ENCODE peak calls at places on chromosomes 4 and X, in ten cellular contexts. J is BE2C, Y is hepatocyte, T is lower lobe of right lung, Q is suprapubic skin, I is right atrium auricular region, C is PC-9, Z is Peyer's patch, G is cardiac muscle cell, X is mucosa of descending colon. S is an unnamed sample.
A peak's percentile ranks its signal among the peaks of the same experiment; 100 is the strongest.

GRCh38 chr4:168486961-168487820 is 6.9 kb upstream of the DDX60L start:
- DNase-seq in J (no peak), Y (peak; percentile 26), T (no peak), Q (no peak), I (no peak), C (peak; percentile 89), Z (no peak), G (peak; percentile 37), X (no peak), S (no peak)

GRCh38 chr4:83631066-83631465 is 95.2 kb downstream of the GPAT3 start:
- DNase-seq in J (no peak), Y (peak; percentile 48), T (no peak), Q (no peak), I (no peak), C (no peak), Z (no peak), G (peak; percentile 62), X (no peak), S (no peak)

GRCh38 chr4:176044589-176044951 is 21.1 kb upstream of the WDR17 start:
- DNase-seq in J (no peak), Y (peak; percentile 8), T (no peak), Q (no peak), I (no peak), C (no peak), Z (no peak), G (peak; percentile 10), X (no peak), S (no peak)

GRCh38 chr4:145298885-145299284 is 118.5 kb upstream of the OTUD4 start:
- DNase-seq in J (no peak), Y (no peak), T (no peak), Q (no peak), I (no peak), C (no peak), Z (no peak), G (no peak), X (no peak), S (no peak)

GRCh38 chr4:154551872-154552686 is 1.9 kb upstream of the PLRG1 start:
- DNase-seq in J (peak; percentile 72), Y (peak; percentile 86), T (peak; percentile 74), Q (peak; percentile 86), I (peak; percentile 88), C (peak; percentile 68), Z (peak; percentile 70), G (peak; percentile 87), X (peak; percentile 66), S (peak; percentile 6)

GRCh38 chr4:8260656-8261111 is 8.9 kb upstream of the HTRA3 start:
- DNase-seq in J (peak; percentile 55), Y (peak; percentile 60), T (no peak), Q (no peak), I (no peak), C (no peak), Z (no peak), G (peak; percentile 70), X (no peak), S (no peak)

GRCh38 chr4:108931926-108932325 is 169.1 kb upstream of the ETNPPL start:
- DNase-seq in J (no peak), Y (no peak), T (no peak), Q (no peak), I (no peak), C (no peak), Z (no peak), G (no peak), X (no peak), S (no peak)

GRCh38 chr4:1616574-1616964 is 67.5 kb downstream of the FAM53A start:
- DNase-seq in J (no peak), Y (no peak), T (no peak), Q (no peak), I (no peak), C (no peak), Z (no peak), G (no peak), X (no peak), S (no peak)

GRCh38 chrX:139299309-139299708 is 231.2 kb upstream of the F9 start:
- DNase-seq in J (no peak), Y (no peak), T (no peak), Q (no peak), I (no peak), C (no peak), Z (no peak), G (no peak), X (no peak), S (no peak)

GRCh38 chr4:30283336-30283735 is 436.8 kb upstream of the PCDH7 start:
- DNase-seq in J (no peak), Y (no peak), T (no peak), Q (no peak), I (no peak), C (no peak), Z (no peak), G (no peak), X (no peak), S (no peak)
- H3K9me3 ChIP-seq in J (no peaks in the 10 kb centered on the region), Y (no peaks in the 10 kb centered on the region), T (no peaks in the 10 kb centered on the region), Q (no peaks in the 10 kb centered on the region), I (no peaks in the 10 kb centered on the region), C (no peaks in the 10 kb centered on the region), Z (no peaks in the 10 kb centered on the region), G (no peaks in the 10 kb centered on the region), X (peaks cover 27% of the 10 kb centered on the region), S (no peaks in the 10 kb centered on the region)

GRCh38 chr4:165493359-165493758 is 114.6 kb downstream of the CPE start:
- DNase-seq in J (peak; percentile 71), Y (peak; percentile 88), T (peak; percentile 69), Q (peak; percentile 84), I (peak; percentile 71), C (no peak), Z (peak; percentile 82), G (peak; percentile 88), X (peak; percentile 56), S (no peak)
- H3K9me3 ChIP-seq in J (no peaks in the 10 kb centered on the region), Y (no peaks in the 10 kb centered on the region), T (no peaks in the 10 kb centered on the region), Q (no peaks in the 10 kb centered on the region), I (no peaks in the 10 kb centered on the region), C (no peaks in the 10 kb centered on the region), Z (no peaks in the 10 kb centered on the region), G (no peaks in the 10 kb centered on the region), X (no peaks in the 10 kb centered on the region), S (no peaks in the 10 kb centered on the region)

GRCh38 chr4:118047043-118047442 is 12.8 kb downstream of the NDST3 start:
- DNase-seq in J (no peak), Y (no peak), T (no peak), Q (no peak), I (no peak), C (no peak), Z (no peak), G (no peak), X (no peak), S (no peak)
- H3K9me3 ChIP-seq in J (no peaks in the 10 kb centered on the region), Y (peaks cover 8% of the 10 kb centered on the region), T (peaks cover 4% of the 10 kb centered on the region), Q (peaks cover 10% of the 10 kb centered on the region), I (peaks cover 27% of the 10 kb centered on the region), C (no peaks in the 10 kb centered on the region), Z (no peaks in the 10 kb centered on the region), G (no peaks in the 10 kb centered on the region), X (no peaks in the 10 kb centered on the region), S (peaks cover 5% of the 10 kb centered on the region)

GRCh38 chr4:141501395-141501794 is 135.0 kb upstream of the IL15 start:
- DNase-seq in J (no peak), Y (no peak), T (no peak), Q (no peak), I (no peak), C (no peak), Z (no peak), G (peak; percentile 17), X (no peak), S (no peak)

GRCh38 chr4:141502755-141503154 is 133.6 kb upstream of the IL15 start:
- DNase-seq in J (peak; percentile 49), Y (no peak), T (no peak), Q (no peak), I (no peak), C (no peak), Z (no peak), G (no peak), X (no peak), S (no peak)

GRCh38 chr4:141501931-141502330 is 134.5 kb upstream of the IL15 start:
- DNase-seq in J (no peak), Y (no peak), T (no peak), Q (no peak), I (no peak), C (no peak), Z (no peak), G (peak; percentile 52), X (no peak), S (no peak)

GRCh38 chr4:141497627-141498026 is 138.8 kb upstream of the IL15 start:
- DNase-seq in J (no peak), Y (no peak), T (no peak), Q (no peak), I (no peak), C (no peak), Z (no peak), G (no peak), X (no peak), S (no peak)

GRCh38 chr4:141499454-141499853 is 136.9 kb upstream of the IL15 start:
- DNase-seq in J (no peak), Y (no peak), T (no peak), Q (no peak), I (no peak), C (no peak), Z (no peak), G (no peak), X (no peak), S (no peak)
- H3K9me3 ChIP-seq in J (no peaks in the 10 kb centered on the region), Y (no peaks in the 10 kb centered on the region), T (no peaks in the 10 kb centered on the region), Q (peaks cover 2% of the 10 kb centered on the region), I (no peaks in the 10 kb centered on the region), C (no peaks in the 10 kb centered on the region), Z (no peaks in the 10 kb centered on the region), G (no peaks in the 10 kb centered on the region), X (no peaks in the 10 kb centered on the region), S (no peaks in the 10 kb centered on the region)

GRCh38 chrX:47420264-47420663 is 49.9 kb downstream of the ZNF157 start:
- DNase-seq in J (no peak), Y (no peak), T (no peak), Q (no peak), I (no peak), C (no peak), Z (no peak), G (no peak), X (no peak), S (no peak)
- H3K9me3 ChIP-seq in J (no peaks in the 10 kb centered on the region), Y (no peaks in the 10 kb centered on the region), T (no peaks in the 10 kb centered on the region), Q (no peaks in the 10 kb centered on the region), I (peaks cover 24% of the 10 kb centered on the region), C (no peaks in the 10 kb centered on the region), Z (no peaks in the 10 kb centered on the region), G (no peaks in the 10 kb centered on the region), X (no peaks in the 10 kb centered on the region), S (no peaks in the 10 kb centered on the region)

GRCh38 chrX:104084063-104084462 is 8.0 kb upstream of the TMSB15C start:
- DNase-seq in J (no peak), Y (no peak), T (no peak), Q (no peak), I (no peak), C (no peak), Z (no peak), G (no peak), X (peak; percentile 28), S (no peak)
- H3K9me3 ChIP-seq in J (no peaks in the 10 kb centered on the region), Y (no peaks in the 10 kb centered on the region), T (no peaks in the 10 kb centered on the region), Q (no peaks in the 10 kb centered on the region), I (no peaks in the 10 kb centered on the region), C (no peaks in the 10 kb centered on the region), Z (no peaks in the 10 kb centered on the region), G (no peaks in the 10 kb centered on the region), X (no peaks in the 10 kb centered on the region), S (no peaks in the 10 kb centered on the region)

DNA sequence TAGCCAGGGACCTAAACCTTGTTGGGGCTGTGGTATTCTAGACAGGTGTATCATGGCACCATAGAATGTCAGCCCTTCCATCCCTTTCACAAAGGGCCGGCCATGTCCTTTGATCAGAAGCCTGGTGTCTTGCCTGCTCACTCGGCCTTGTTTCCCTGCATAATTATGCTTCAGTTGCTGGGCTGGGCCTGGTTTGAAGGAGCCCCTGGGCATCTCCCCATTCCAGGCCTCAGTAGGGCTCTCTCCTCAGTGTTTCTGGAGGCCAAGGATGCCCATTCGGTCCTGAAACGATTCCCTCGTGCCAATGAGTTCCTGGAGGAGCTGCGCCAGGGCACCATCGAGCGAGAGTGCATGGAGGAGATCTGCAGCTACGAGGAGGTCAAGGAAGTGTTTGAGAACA is 4.5 kb downstream of the PRRG3 start:
- DNase-seq in J (no peak), Y (no peak), T (no peak), Q (no peak), I (no peak), C (no peak), Z (no peak), G (no peak), X (no peak), S (no peak)
- H3K9me3 ChIP-seq in J (no peaks in the 10 kb centered on the region), Y (no peaks in the 10 kb centered on the region), T (no peaks in the 10 kb centered on the region), Q (no peaks in the 10 kb centered on the region), I (no peaks in the 10 kb centered on the region), C (no peaks in the 10 kb centered on the region), Z (no peaks in the 10 kb centered on the region), G (no peaks in the 10 kb centered on the region), X (no peaks in the 10 kb centered on the region), S (no peaks in the 10 kb centered on the region)